ENCODE peak calls at places on chromosomes 7 and 10, in five cellular contexts. D is sigmoid colon, W is AG09309, H is Caco-2, G is retinal pigment epithelial cell. M is an unnamed sample.

GRCh38 chr7:27295236-27295635 is 52.6 kb downstream of the EVX1 start:
- DNase-seq in D (no peak), W (no peak), H (no peak), G (no peak), M (no peak)

GRCh38 chr7:1854521-1855395 is 184.7 kb downstream of the ELFN1 start:
- DNase-seq in D (peak), W (no peak), H (no peak), G (no peak), M (no peak)

GRCh38 chr7:45421096-45421495 is 153.1 kb upstream of the ADCY1 start:
- DNase-seq in D (no peak), W (no peak), H (no peak), G (no peak), M (no peak)

GRCh38 chr10:60669491-60669890 is 108.8 kb upstream of the CDK1 start:
- DNase-seq in D (no peak), W (no peak), H (no peak), G (no peak), M (no peak)

GRCh38 chr10:43118631-43119415 is 19.4 kb upstream of the CSGALNACT2 start:
- DNase-seq in D (no peak), W (no peak), H (no peak), G (no peak), M (no peak)

GRCh38 chr7:2149672-2150444 is 82.9 kb downstream of the MAD1L1 start:
- DNase-seq in D (no peak), W (no peak), H (no peak), G (no peak), M (no peak)

GRCh38 chr10:64867501-64867962 is 1346.3 kb downstream of the REEP3 start:
- DNase-seq in D (no peak), W (no peak), H (peak), G (no peak), M (no peak)

GRCh38 chr7:117262546-117262945 is 60.3 kb downstream of the WNT2 start:
- DNase-seq in D (no peak), W (no peak), H (no peak), G (no peak), M (no peak)

GRCh38 chr10:3948843-3949242 is 163.8 kb upstream of the KLF6 start:
- DNase-seq in D (no peak), W (no peak), H (no peak), G (no peak), M (no peak)

GRCh38 chr10:110618206-110618605 is 25.9 kb upstream of the RBM20 start:
- DNase-seq in D (no peak), W (no peak), H (no peak), G (no peak), M (no peak)

GRCh38 chr7:151341357-151342101 is at the start of gene NUB1:
- DNase-seq in D (peak), W (peak), H (peak), G (no peak), M (no peak)

GRCh38 chr10:19097151-19097550 is 48.5 kb downstream of the MALRD1 start:
- DNase-seq in D (no peak), W (no peak), H (no peak), G (peak), M (no peak)

GRCh38 chr7:16564909-16565426 is 38.3 kb downstream of the LRRC72 start:
- DNase-seq in D (no peak), W (peak), H (peak), G (peak), M (peak)

GRCh38 chr7:110760341-110760740 is 330.6 kb upstream of the LRRN3 start:
- DNase-seq in D (no peak), W (no peak), H (no peak), G (no peak), M (no peak)

GRCh38 chr7:27073066-27073465 is 22.7 kb downstream of the HOXA1 start:
- DNase-seq in D (no peak), W (no peak), H (no peak), G (no peak), M (no peak)

GRCh38 chr7:139993169-139993568 is 69.6 kb downstream of the PARP12 start:
- DNase-seq in D (no peak), W (no peak), H (no peak), G (no peak), M (no peak)

GRCh38 chr7:151436446-151437162 is 3.3 kb downstream of the CRYGN start:
- DNase-seq in D (peak), W (no peak), H (no peak), G (no peak), M (no peak)

GRCh38 chr7:119175916-119176627 is 951.6 kb downstream of the ANKRD7 start:
- DNase-seq in D (no peak), W (no peak), H (peak), G (peak), M (no peak)

GRCh38 chr7:150811-151221 is 41.6 kb upstream of the FAM20C start:
- DNase-seq in D (no peak), W (no peak), H (peak), G (no peak), M (no peak)

GRCh38 chr7:137169282-137169698 is 174.2 kb downstream of the PTN start:
- DNase-seq in D (peak), W (peak), H (peak), G (peak), M (peak)

GRCh38 chr7:124887247-124887646 is 42.4 kb downstream of the POT1 start:
- DNase-seq in D (no peak), W (no peak), H (no peak), G (no peak), M (no peak)

GRCh38 chr7:116588641-116589594 is 64.1 kb downstream of the CAV1 start:
- DNase-seq in D (no peak), W (no peak), H (peak), G (no peak), M (no peak)

GRCh38 chr7:102967798-102968197 is 55.0 kb downstream of the LRRC17 start:
- DNase-seq in D (no peak), W (no peak), H (no peak), G (no peak), M (peak)

GRCh38 chr7:90180649-90181048 is 26.4 kb downstream of the STEAP1 start:
- DNase-seq in D (no peak), W (no peak), H (no peak), G (no peak), M (no peak)

GRCh38 chr10:80171248-80171660 is 34.1 kb downstream of the ANXA11 start:
- DNase-seq in D (peak), W (no peak), H (peak), G (no peak), M (no peak)

GRCh38 chr10:929965-930364 is 1.5 kb downstream of the LARP4B start:
- DNase-seq in D (no peak), W (no peak), H (no peak), G (no peak), M (no peak)

GRCh38 chr10:28945959-28946358 is 268.6 kb downstream of the BAMBI start:
- DNase-seq in D (no peak), W (no peak), H (no peak), G (no peak), M (no peak)

GRCh38 chr7:51356849-51357516 is 40.4 kb upstream of the COBL start:
- DNase-seq in D (no peak), W (no peak), H (no peak), G (no peak), M (no peak)

GRCh38 chr10:27464993-27465392 is 39.1 kb upstream of the RAB18 start:
- DNase-seq in D (no peak), W (no peak), H (no peak), G (no peak), M (no peak)

GRCh38 chr10:14240253-14241189 is 90.2 kb downstream of the FRMD4A start:
- DNase-seq in D (no peak), W (no peak), H (no peak), G (no peak), M (no peak)

GRCh38 chr7:32164341-32164996 is 94.3 kb upstream of the PDE1C start:
- DNase-seq in D (no peak), W (peak), H (peak), G (no peak), M (no peak)

GRCh38 chr10:98404571-98405396 is 10.2 kb downstream of the PYROXD2 start:
- DNase-seq in D (no peak), W (peak), H (no peak), G (no peak), M (peak)

GRCh38 chr7:10780400-10780747 is 193.3 kb upstream of the PHF14 start:
- DNase-seq in D (no peak), W (no peak), H (no peak), G (no peak), M (no peak)

GRCh38 chr10:78992333-78992732 is 76.4 kb upstream of the ZMIZ1 start:
- DNase-seq in D (no peak), W (no peak), H (no peak), G (no peak), M (no peak)

GRCh38 chr10:103879831-103880230 is 24.5 kb upstream of the SH3PXD2A start:
- DNase-seq in D (no peak), W (no peak), H (no peak), G (no peak), M (no peak)

GRCh38 chr7:47574473-47575328 is 7.2 kb downstream of the TNS3 start:
- DNase-seq in D (no peak), W (no peak), H (no peak), G (no peak), M (no peak)
- H3K4me3 ChIP-seq in D (no peak), W (no peak), H (no peak), G (no peak), M (no peak)

DNA sequence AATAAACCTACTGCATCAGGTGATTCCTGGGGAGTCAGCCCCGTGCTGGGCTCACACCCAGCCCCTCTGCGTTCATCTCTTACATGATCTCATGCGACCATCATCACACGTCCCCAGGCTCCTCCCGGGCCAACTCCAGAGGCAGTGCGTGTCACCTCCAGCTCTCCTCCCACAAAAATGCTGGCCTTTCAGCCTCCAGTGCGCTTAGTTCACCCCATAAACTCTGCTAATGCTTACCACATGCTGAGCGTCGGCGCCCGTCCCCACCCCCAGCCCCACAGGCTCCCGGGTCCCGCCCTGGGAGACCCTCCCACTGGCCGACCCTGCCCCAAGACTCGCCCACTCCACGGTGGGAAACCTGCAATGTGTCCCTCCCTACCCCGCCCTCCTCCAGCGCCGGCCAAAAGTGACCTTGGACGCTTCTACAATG is 816 bp upstream of the SDK1 start:
- DNase-seq in D (peak), W (no peak), H (no peak), G (no peak), M (no peak)
- H3K4me3 ChIP-seq in D (peak), W (no peak), H (peak), G (peak), M (no peak)

GRCh38 chr10:101845903-101846302 is 2.3 kb upstream of the KCNIP2 start:
- DNase-seq in D (no peak), W (no peak), H (no peak), G (no peak), M (no peak)

GRCh38 chr10:101841826-101842225 is 1.8 kb downstream of the KCNIP2 start:
- DNase-seq in D (no peak), W (no peak), H (no peak), G (no peak), M (no peak)

GRCh38 chr10:101840741-101841453 is 2.7 kb downstream of the KCNIP2 start:
- DNase-seq in D (peak), W (no peak), H (peak), G (peak), M (no peak)

GRCh38 chr10:101840102-101840684 is 3.4 kb downstream of the KCNIP2 start:
- DNase-seq in D (no peak), W (no peak), H (no peak), G (no peak), M (no peak)

DNA sequence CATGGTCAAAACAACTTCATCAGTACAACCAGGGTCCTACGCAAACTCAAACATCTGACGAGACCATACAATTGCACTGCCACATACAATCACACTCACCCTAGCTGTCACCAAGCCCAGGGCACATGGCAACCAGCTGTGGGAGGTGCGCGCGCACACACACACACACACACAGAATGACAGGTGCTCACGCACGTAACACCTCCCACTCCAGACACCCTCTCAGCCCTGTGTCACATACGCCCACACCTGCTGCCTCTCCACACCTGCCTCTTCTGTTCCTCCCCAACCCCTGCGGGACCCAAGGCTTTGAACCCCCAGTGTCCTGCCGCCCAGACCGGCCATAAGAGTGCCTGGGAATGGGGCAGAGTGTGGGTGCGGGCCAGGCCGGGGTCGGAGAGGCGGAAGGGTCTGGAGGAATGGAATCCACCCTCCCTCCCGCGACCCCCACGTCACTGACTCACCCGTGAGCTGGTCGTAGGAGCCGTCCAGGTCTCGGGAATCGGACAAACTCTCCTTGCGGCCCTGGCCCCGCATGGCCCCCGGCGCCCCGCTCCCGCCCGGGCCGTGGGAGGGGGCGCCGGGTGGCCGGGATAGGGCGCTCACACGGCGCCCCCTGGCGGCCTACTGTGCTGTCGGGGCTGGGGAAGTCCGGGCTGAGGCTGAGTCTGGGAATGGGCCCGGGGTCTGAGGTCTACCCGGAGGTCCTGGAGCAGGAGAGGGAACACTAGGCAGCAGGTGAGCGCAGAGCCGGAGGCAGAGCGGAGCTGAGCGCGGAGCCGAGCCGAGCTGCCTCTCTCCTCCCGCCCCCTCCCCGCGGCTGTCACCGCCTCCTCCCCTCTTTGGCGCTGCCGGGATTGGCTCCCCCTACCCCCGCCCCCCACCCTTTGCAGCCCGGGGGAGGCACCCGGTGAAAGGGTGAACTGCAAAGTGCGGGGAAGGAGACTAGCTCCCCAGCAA is at the start of gene KCNIP2:
- DNase-seq in D (no peak), W (no peak), H (peak), G (no peak), M (no peak)
- H3K4me3 ChIP-seq in D (no peak), W (no peak), H (no peak), G (peak), M (no peak)

GRCh38 chr7:47256016-47256415 is 325.9 kb downstream of the TNS3 start:
- DNase-seq in D (no peak), W (no peak), H (no peak), G (no peak), M (no peak)

GRCh38 chr7:47255441-47255840 is 326.5 kb downstream of the TNS3 start:
- DNase-seq in D (no peak), W (no peak), H (no peak), G (no peak), M (no peak)

GRCh38 chr7:47253650-47254080 is 328.2 kb downstream of the TNS3 start:
- DNase-seq in D (peak), W (peak), H (no peak), G (no peak), M (no peak)

GRCh38 chr7:47254081-47255006 is 327.6 kb downstream of the TNS3 start:
- DNase-seq in D (peak), W (no peak), H (peak), G (no peak), M (no peak)

DNA sequence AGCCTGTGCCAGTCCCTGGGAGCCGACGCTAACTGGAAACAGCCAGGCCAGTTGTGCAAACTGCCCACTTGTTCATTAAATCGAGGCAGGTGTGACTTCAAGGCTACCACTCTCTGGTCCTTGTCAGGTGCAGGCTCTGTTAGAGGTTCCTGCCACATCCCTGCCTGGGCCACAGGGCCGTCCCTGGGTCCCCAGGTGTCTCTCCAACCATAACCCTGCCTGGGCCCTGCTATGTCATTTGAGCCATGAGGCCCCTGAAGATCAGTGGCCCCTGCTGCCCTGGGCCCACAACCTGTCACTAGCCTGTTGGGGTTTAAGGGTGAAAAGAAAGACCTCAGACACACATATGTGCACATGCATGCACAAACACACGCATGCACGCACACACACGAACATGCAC is 326.9 kb downstream of the TNS3 start:
- DNase-seq in D (no peak), W (no peak), H (no peak), G (no peak), M (no peak)
- H3K4me3 ChIP-seq in D (no peak), W (no peak), H (no peak), G (no peak), M (no peak)

DNA sequence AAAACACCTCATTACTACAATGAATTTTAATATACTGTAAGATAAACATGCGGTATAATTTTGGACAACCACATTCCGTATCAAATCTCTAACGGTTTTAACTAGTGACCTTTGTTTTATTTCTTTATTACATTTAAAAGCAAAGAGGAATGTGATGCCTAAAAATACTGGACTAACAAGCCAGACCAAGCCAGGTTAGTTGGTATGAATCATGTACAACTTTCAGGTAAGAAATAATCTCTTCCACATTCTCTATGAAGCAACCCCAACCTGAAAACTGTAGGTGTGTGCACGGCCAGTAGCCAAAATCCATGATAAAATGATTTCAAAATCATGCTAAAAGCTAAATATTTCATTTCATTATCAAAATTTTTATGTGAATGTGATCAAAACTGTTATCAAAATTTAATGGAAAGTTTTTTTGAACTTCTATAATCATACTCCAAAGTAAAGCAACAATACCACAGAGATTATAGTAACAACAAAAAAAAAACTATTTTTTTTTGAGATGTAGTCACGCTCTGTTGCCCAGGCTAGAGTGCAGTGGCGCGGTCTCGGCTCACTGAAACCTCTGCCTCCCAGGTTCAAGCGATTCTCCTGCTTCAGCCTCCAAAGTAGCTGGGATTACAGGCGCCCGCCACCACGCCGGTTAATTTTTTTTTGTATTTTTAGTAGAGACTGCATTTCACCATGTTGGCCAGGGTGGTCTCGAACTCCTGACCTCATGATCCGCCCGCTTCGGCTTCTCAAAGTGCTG is 127.2 kb downstream of the NRBF2 start:
- DNase-seq in D (no peak), W (no peak), H (no peak), G (no peak), M (no peak)
- H3K4me3 ChIP-seq in D (no peak), W (no peak), H (no peak), G (no peak), M (no peak)

GRCh38 chr7:100427762-100428198 is 723 bp downstream of the ZCWPW1 start:
- DNase-seq in D (no peak), W (no peak), H (no peak), G (no peak), M (no peak)
- H3K4me3 ChIP-seq in D (peak), W (peak), H (peak), G (peak), M (peak)